ENCODE peak calls at places on chromosomes 16 and 17, in seven cellular contexts. T is activated naive CD4-positive, alpha-beta T cell treated with Interleukin-2 at 50 U/mL for 16 hours; J is suprapubic skin; V is D341Med; L is cardiac septum; N is cardiac fibroblast; H is ELF-1. I is an unnamed sample.
A peak's percentile ranks its signal among the peaks of the same experiment; 100 is the strongest.

GRCh38 chr17:56699186-56699895 is 105.8 kb downstream of the NOG start:
- DNase-seq in T (no peak), J (peak; percentile 81), V (peak; percentile 53), L (no peak), N (peak; percentile 97), H (peak; percentile 98), I (no peak)

GRCh38 chr17:48011405-48012150 is 26.0 kb downstream of the COPZ2 start:
- DNase-seq in T (peak; percentile 57), J (no peak), V (peak; percentile 76), L (no peak), N (peak; percentile 53), H (peak; percentile 42), I (no peak)

GRCh38 chr16:67454852-67455251 is 23.9 kb downstream of the HSD11B2 start:
- DNase-seq in T (no peak), J (no peak), V (no peak), L (no peak), N (no peak), H (no peak), I (no peak)

GRCh38 chr17:81348097-81349055 is 46.9 kb upstream of the BAHCC1 start:
- DNase-seq in T (no peak), J (no peak), V (no peak), L (no peak), N (no peak), H (no peak), I (no peak)

GRCh38 chr16:51556694-51557327 is 405.7 kb upstream of the SALL1 start:
- DNase-seq in T (no peak), J (no peak), V (no peak), L (no peak), N (peak; percentile 84), H (no peak), I (no peak)

GRCh38 chr16:8998114-8998513 is 34.4 kb upstream of the USP7 start:
- DNase-seq in T (no peak), J (no peak), V (peak; percentile 68), L (no peak), N (peak; percentile 73), H (no peak), I (no peak)

GRCh38 chr17:8121531-8122390 is 2.1 kb downstream of the HES7 start:
- DNase-seq in T (peak; percentile 51), J (no peak), V (peak; percentile 71), L (peak; percentile 79), N (peak; percentile 66), H (peak; percentile 74), I (peak; percentile 80)

GRCh38 chr17:75758131-75758905 is 6.7 kb downstream of the GALK1 start:
- DNase-seq in T (no peak), J (no peak), V (peak; percentile 46), L (no peak), N (no peak), H (peak; percentile 56), I (no peak)

GRCh38 chr17:2564876-2565275 is 28.6 kb upstream of the PAFAH1B1 start:
- DNase-seq in T (no peak), J (no peak), V (no peak), L (no peak), N (peak; percentile 60), H (no peak), I (no peak)

GRCh38 chr17:49548051-49548505 is 27.6 kb upstream of the NXPH3 start:
- DNase-seq in T (no peak), J (peak; percentile 62), V (peak; percentile 43), L (peak; percentile 68), N (no peak), H (no peak), I (no peak)